ENCODE peak calls at places on chromosomes 13 and 19, in ten cellular contexts. L is AG04449; C is CD4-positive, alpha-beta T cell; R is omental fat pad; J is A549; Q is fibroblast of pulmonary artery; V is dorsolateral prefrontal cortex; T is AG10803; S is CD8-positive, alpha-beta T cell; I is right lobe of liver. K is an unnamed sample.

GRCh38 chr13:74620711-74621110 is 486.5 kb upstream of the KLF12 start:
- DNase-seq in C (no peak), S (no peak), T (no peak), Q (no peak), R (no peak), V (no peak), L (no peak), J (no peak), I (no peak), K (no peak)

GRCh38 chr19:4730740-4731171 is 7.1 kb upstream of the DPP9 start:
- DNase-seq in L (no peak), Q (no peak), C (peak), T (no peak), J (peak), I (no peak), V (no peak), R (no peak), S (peak), K (peak)

GRCh38 chr19:623974-624373 is 9.4 kb downstream of the POLRMT start:
- DNase-seq in S (no peak), I (no peak), R (no peak), J (peak), L (peak), Q (peak), V (no peak), C (no peak), T (peak), K (no peak)

GRCh38 chr13:97385146-97385545 is 48.8 kb upstream of the RAP2A start:
- DNase-seq in J (no peak), I (no peak), Q (no peak), S (no peak), V (no peak), L (peak), R (no peak), C (no peak), T (peak), K (no peak)

GRCh38 chr13:104143760-104144406 is 1077.7 kb upstream of the SLC10A2 start:
- DNase-seq in S (no peak), C (no peak), I (no peak), J (no peak), V (no peak), T (no peak), Q (no peak), L (no peak), R (no peak), K (no peak)

GRCh38 chr13:113539176-113539575 is 45.4 kb upstream of the TFDP1 start:
- DNase-seq in J (no peak), Q (no peak), I (no peak), L (no peak), R (no peak), C (no peak), V (no peak), S (no peak), T (no peak), K (peak)

GRCh38 chr13:38697197-38697596 is 10.3 kb downstream of the FREM2 start:
- DNase-seq in T (no peak), R (no peak), Q (no peak), V (no peak), J (no peak), I (no peak), S (no peak), C (no peak), L (no peak), K (no peak)

GRCh38 chr19:6719992-6720368 is 470 bp downstream of the C3 start:
- DNase-seq in L (no peak), S (no peak), V (no peak), R (no peak), J (no peak), T (no peak), C (no peak), I (no peak), Q (no peak), K (no peak)

GRCh38 chr13:60453490-60453889 is 56.5 kb downstream of the TDRD3 start:
- DNase-seq in V (no peak), T (peak), C (no peak), J (no peak), Q (no peak), R (no peak), I (no peak), S (no peak), L (no peak), K (no peak)

GRCh38 chr19:6011206-6011605 is 33.3 kb upstream of the RANBP3 start:
- DNase-seq in J (no peak), S (no peak), Q (no peak), R (no peak), L (no peak), V (no peak), C (no peak), T (no peak), I (peak), K (no peak)

GRCh38 chr19:45782820-45783785 is 813 bp upstream of the DMPK start:
- DNase-seq in S (no peak), J (peak), V (no peak), L (peak), I (no peak), Q (peak), C (no peak), T (peak), R (no peak), K (no peak)

GRCh38 chr13:22931576-22931975 is 249.2 kb upstream of the SGCG start:
- DNase-seq in I (no peak), R (no peak), L (no peak), V (no peak), J (no peak), Q (no peak), C (no peak), T (no peak), S (no peak), K (no peak)

GRCh38 chr19:40601061-40601973 is at the start of gene LTBP4:
- DNase-seq in R (no peak), J (no peak), V (no peak), S (no peak), Q (no peak), C (peak), I (no peak), T (no peak), L (no peak), K (no peak)

GRCh38 chr13:59423708-59424355 is 739.9 kb downstream of the DIAPH3 start:
- DNase-seq in C (no peak), I (no peak), V (no peak), R (no peak), T (no peak), J (no peak), L (no peak), S (no peak), Q (no peak), K (no peak)

GRCh38 chr19:7852851-7853759 is 21.1 kb downstream of the PRR36 start:
- DNase-seq in L (no peak), Q (peak), S (peak), C (peak), V (peak), T (peak), J (peak), R (peak), I (peak), K (peak)

GRCh38 chr19:49502866-49503581 is 6.8 kb downstream of the RPS11 start:
- DNase-seq in J (peak), S (peak), I (no peak), R (no peak), V (no peak), Q (peak), L (no peak), T (peak), C (peak), K (no peak)
- TF ChIP-seq CTCF in J (peak), S (peak), I (peak), R (no peak), V (peak), Q (peak), L (peak), T (peak), C (peak), K (peak)

GRCh38 chr19:10963865-10964264 is 3.0 kb downstream of the SMARCA4 start:
- DNase-seq in S (no peak), R (no peak), T (no peak), V (no peak), J (no peak), C (no peak), I (no peak), L (no peak), Q (no peak), K (no peak)

GRCh38 chr19:10962863-10963262 is 2.0 kb downstream of the SMARCA4 start:
- DNase-seq in I (no peak), L (no peak), C (no peak), J (no peak), S (no peak), R (no peak), T (no peak), V (no peak), Q (no peak), K (no peak)

GRCh38 chr19:10966809-10967208 is 6.0 kb downstream of the SMARCA4 start:
- DNase-seq in V (no peak), C (no peak), T (no peak), I (no peak), R (no peak), J (no peak), L (no peak), Q (no peak), S (no peak), K (no peak)

GRCh38 chr19:10965398-10965797 is 4.6 kb downstream of the SMARCA4 start:
- DNase-seq in J (no peak), R (no peak), V (no peak), Q (no peak), L (no peak), I (no peak), T (no peak), C (no peak), S (no peak), K (no peak)

DNA sequence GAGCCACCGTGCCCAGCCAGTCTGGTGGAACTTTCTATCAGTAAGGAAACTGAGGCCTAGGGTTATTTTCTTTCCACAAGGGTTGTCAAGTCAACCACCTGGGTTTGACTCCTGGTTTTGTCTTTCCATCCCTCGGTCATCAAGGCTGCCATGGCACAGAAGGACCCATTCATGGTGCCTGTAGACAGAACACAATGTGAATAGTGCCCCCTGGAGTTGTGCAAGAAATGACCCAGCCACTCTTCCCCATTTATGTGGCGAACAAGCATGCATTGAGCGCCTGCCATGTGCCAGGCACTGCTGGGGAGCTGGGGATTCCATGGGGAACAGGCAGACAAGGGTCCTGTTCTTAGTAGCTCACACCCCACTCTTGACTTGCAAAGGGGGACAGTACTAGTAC is 4.1 kb downstream of the SMARCA4 start:
- DNase-seq in I (no peak), Q (no peak), T (no peak), J (no peak), V (no peak), L (no peak), R (no peak), C (no peak), S (no peak), K (no peak)
- TF ChIP-seq CTCF in I (no peak), Q (no peak), T (no peak), J (no peak), V (no peak), L (no peak), R (no peak), C (no peak), S (no peak), K (no peak)

GRCh38 chr19:39499932-39500331 is 1.2 kb downstream of the DLL3 start:
- DNase-seq in L (no peak), R (no peak), C (no peak), S (no peak), I (no peak), V (no peak), T (no peak), J (no peak), Q (no peak), K (no peak)

GRCh38 chr19:39502640-39503417 is 4.1 kb downstream of the DLL3 start:
- DNase-seq in C (peak), I (peak), L (no peak), Q (peak), S (peak), R (no peak), T (peak), J (peak), V (no peak), K (peak)

GRCh38 chr19:39499082-39499642 is 415 bp downstream of the DLL3 start:
- DNase-seq in C (no peak), Q (no peak), S (no peak), L (no peak), R (no peak), J (no peak), T (no peak), I (no peak), V (no peak), K (no peak)

GRCh38 chr19:39500543-39500942 is 1.8 kb downstream of the DLL3 start:
- DNase-seq in R (no peak), L (no peak), V (no peak), J (no peak), T (no peak), S (no peak), Q (no peak), I (no peak), C (no peak), K (no peak)

DNA sequence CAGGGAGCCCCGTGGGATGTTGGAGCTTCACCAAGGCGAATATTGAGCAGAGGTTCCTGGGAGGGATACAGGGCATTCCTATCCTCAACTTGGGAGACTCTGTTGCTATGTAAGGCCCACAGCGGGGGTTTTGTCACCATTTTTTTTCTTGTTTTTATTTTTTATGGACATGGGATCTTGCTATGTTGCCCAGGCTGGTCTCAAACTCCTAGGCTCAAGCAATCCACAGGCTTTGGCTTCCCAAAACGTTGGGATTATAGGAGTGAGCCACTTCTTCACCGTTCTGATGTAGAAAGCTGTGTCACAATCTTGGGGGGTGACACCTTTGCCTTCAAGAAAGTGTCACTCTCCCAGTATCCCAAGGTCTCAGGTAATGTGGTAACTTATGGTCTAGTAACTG is 2.6 kb downstream of the DLL3 start:
- DNase-seq in Q (no peak), R (no peak), I (no peak), J (no peak), S (no peak), T (no peak), C (no peak), L (no peak), V (no peak), K (no peak)
- TF ChIP-seq CTCF in Q (no peak), R (no peak), I (no peak), J (no peak), S (no peak), T (no peak), C (no peak), L (no peak), V (no peak), K (no peak)

GRCh38 chr13:100659578-100659977 is 15.0 kb downstream of the TMTC4 start:
- DNase-seq in C (no peak), R (no peak), J (no peak), Q (no peak), I (no peak), T (no peak), L (no peak), S (no peak), V (no peak), K (no peak)
- TF ChIP-seq CTCF in C (no peak), R (no peak), J (no peak), Q (no peak), I (no peak), T (no peak), L (no peak), S (no peak), V (no peak), K (no peak)

DNA sequence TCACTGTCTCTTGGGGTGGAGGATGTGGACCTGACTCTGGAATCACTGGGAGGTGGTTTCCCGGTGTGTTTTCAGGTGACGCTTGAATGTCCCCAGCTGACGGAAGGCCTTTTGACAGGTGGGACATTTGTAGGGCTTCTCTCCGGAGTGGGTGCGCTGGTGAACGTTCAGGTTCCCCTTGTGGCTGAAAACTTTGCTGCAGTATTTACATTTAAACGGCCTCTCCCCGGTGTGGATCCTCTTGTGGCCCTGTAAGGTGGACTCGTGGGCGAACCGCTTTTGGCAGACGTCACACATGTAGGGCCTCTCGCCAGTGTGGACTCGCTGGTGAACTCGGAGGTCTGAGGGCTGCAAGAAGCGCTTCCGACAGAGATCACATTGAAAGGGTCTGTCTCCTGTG is 7.8 kb downstream of the ZSCAN5B start:
- DNase-seq in L (no peak), R (no peak), I (no peak), C (no peak), V (no peak), Q (no peak), J (no peak), T (no peak), S (no peak), K (no peak)
- TF ChIP-seq CTCF in L (no peak), R (no peak), I (no peak), C (no peak), V (no peak), Q (no peak), J (no peak), T (no peak), S (no peak), K (no peak)

GRCh38 chr13:24214528-24214927 is 54.0 kb downstream of the SPATA13 start:
- DNase-seq in V (no peak), L (no peak), T (no peak), C (no peak), S (no peak), I (no peak), R (no peak), Q (no peak), J (no peak), K (no peak)
- TF ChIP-seq CTCF in V (no peak), L (no peak), T (no peak), C (no peak), S (no peak), I (no peak), R (no peak), Q (no peak), J (no peak), K (no peak)